ENCODE peak calls at places on chromosomes 6 and 20, in eight cellular contexts. W, P, N, C, M, R, V and Z are unnamed samples. For H3K4me1 and H3K36me3, the result is how much of the 10 kb centered on the place peaks cover.

GRCh38 chr20:919491-919916 is 3.4 kb upstream of the ANGPT4 start:
- DNase-seq in W (no peak), P (no peak), N (no peak), C (no peak), M (no peak), R (no peak), V (no peak), Z (no peak)

GRCh38 chr20:52427960-52428359 is 236.4 kb upstream of the ZFP64 start:
- DNase-seq in W (peak), P (no peak), N (no peak), C (no peak), M (no peak), R (no peak), V (no peak), Z (no peak)

GRCh38 chr6:108417027-108417426 is 122.2 kb downstream of the AFG1L start:
- DNase-seq in W (no peak), P (no peak), N (no peak), C (no peak), M (no peak), R (no peak), V (no peak), Z (no peak)

GRCh38 chr20:34389206-34389953 is 26.3 kb downstream of the ITCH start:
- DNase-seq in W (no peak), P (no peak), N (no peak), C (no peak), M (no peak), R (no peak), V (no peak), Z (no peak)

GRCh38 chr20:43040427-43040826 is 149.3 kb downstream of the PTPRT start:
- DNase-seq in W (no peak), P (no peak), N (no peak), C (no peak), M (peak), R (no peak), V (no peak), Z (no peak)

GRCh38 chr6:80962382-80962781 is 790.1 kb downstream of the TENT5A start:
- DNase-seq in W (no peak), P (no peak), N (no peak), C (no peak), M (no peak), R (no peak), V (no peak), Z (no peak)

GRCh38 chr6:10528170-10528981 is 7.2 kb downstream of the GCNT2 start:
- DNase-seq in W (no peak), P (peak), N (no peak), C (peak), M (no peak), R (no peak), V (peak), Z (no peak)

GRCh38 chr20:370977-371754 is 9.4 kb upstream of the TRIB3 start:
- DNase-seq in W (no peak), P (no peak), N (no peak), C (no peak), M (no peak), R (no peak), V (no peak), Z (no peak)

GRCh38 chr6:143490775-143491174 is 20.7 kb downstream of the FUCA2 start:
- DNase-seq in W (no peak), P (no peak), N (no peak), C (no peak), M (no peak), R (no peak), V (no peak), Z (no peak)

GRCh38 chr20:5353624-5354496 is 37.1 kb upstream of the PROKR2 start:
- DNase-seq in W (no peak), P (peak), N (no peak), C (peak), M (no peak), R (peak), V (no peak), Z (no peak)

GRCh38 chr20:8963330-8963729 is 105.6 kb upstream of the PLCB4 start:
- DNase-seq in W (no peak), P (no peak), N (no peak), C (no peak), M (no peak), R (no peak), V (no peak), Z (no peak)

GRCh38 chr6:6686176-6686575 is 97.7 kb downstream of the LY86 start:
- DNase-seq in W (no peak), P (no peak), N (no peak), C (no peak), M (no peak), R (no peak), V (no peak), Z (no peak)

GRCh38 chr6:157139054-157139708 is 184.1 kb downstream of the TMEM242 start:
- DNase-seq in W (no peak), P (no peak), N (no peak), C (no peak), M (peak), R (no peak), V (no peak), Z (peak)

DNA sequence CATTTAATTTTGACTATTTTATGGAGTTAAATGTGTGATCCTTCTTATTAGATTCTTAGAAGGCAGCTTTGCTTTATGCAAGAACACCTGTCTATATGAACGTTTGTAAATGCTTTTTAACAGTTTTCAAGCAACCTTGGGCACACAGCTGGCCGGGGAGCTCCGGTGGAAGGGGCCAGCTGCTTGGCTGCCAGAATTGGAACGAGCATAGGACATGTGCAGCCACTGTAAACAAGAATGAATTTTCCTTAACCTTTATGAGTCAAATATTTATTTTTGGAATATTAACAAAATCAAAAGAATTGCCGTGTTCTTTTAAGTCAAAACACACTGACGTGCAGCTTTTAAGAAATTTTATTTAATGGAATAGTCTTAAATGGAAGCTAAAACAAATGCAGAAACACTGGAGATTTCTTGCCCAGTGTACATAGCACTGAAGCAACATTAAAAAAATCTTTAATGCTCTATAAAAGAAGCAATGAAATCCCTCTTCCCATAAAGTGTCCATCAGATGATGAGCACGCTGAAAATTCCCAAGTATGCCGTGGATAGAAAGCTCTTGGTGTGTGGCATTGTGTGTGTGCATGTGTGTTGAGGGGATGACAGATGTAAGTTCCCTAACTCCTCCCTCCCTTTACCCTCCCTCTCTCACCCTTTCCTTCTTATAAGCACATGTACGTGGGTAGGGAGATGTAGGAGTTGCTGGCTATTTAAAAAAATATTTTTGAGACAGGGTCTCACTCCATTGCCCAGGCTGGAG is 208.9 kb upstream of the EXOC2 start:
- DNase-seq in W (no peak), P (no peak), N (no peak), C (no peak), M (no peak), R (no peak), V (no peak), Z (no peak)
- TF ChIP-seq POLR2AphosphoS5 in W (peak), P (no peak), N (no peak), C (no peak), M (no peak), R (no peak), V (peak), Z (no peak)

DNA sequence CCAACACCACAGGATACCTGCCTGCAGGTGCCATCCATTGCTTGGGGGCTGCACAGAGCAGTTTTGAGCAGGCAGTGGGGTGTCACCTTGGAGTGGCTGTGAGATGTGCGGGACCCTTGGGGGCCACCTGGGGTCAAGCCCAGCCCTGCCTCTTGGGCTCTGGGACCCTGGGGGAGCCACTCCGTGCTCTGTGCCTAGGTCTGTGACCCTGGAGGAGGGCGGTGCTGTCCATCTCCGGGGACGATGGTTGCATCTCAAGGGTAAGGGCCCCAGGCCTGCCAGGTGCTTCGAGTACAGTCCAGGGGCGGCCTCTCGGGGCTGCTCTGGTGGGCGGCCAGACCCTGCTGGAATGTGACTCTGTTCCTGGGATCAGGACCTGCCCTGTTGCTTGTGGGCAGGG is 8.7 kb upstream of the GATA5 start:
- DNase-seq in W (no peak), P (no peak), N (no peak), C (no peak), M (no peak), R (no peak), V (no peak), Z (no peak)
- H3K4me1 ChIP-seq in W (under half), P (half or more), N (under half), C (under half), M (under half), R (under half), V (under half), Z (under half)

DNA sequence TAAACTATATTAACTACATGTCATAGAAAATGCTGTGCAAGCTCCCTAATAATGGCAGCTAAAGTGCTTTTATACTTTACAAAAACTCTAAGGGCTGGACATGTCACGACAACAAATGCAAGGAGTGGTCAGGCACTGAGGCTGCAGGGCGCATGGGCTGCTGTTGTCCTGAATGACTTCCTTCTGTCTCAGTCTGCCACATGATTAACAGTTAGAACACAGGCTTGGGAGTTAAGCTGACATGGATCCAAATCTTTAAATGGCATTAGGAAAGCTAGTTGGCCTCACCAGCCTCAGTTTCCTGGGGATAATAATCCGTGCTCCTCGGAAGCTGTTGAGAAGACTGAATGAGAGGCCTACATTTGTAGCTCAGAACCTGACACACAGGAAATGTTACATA is 57.4 kb downstream of the PREP start:
- DNase-seq in W (no peak), P (no peak), N (no peak), C (no peak), M (no peak), R (no peak), V (no peak), Z (no peak)
- H3K36me3 ChIP-seq in W (under half), P (under half), N (under half), C (under half), M (under half), R (under half), V (under half), Z (under half)

GRCh38 chr20:36017034-36017951 is 48.9 kb downstream of the CNBD2 start:
- DNase-seq in W (no peak), P (no peak), N (no peak), C (peak), M (peak), R (no peak), V (peak), Z (no peak)

GRCh38 chr20:36010081-36010480 is 41.7 kb downstream of the CNBD2 start:
- DNase-seq in W (no peak), P (no peak), N (no peak), C (no peak), M (no peak), R (no peak), V (no peak), Z (peak)

GRCh38 chr20:36010745-36011326 is 42.4 kb downstream of the CNBD2 start:
- DNase-seq in W (no peak), P (no peak), N (no peak), C (no peak), M (no peak), R (no peak), V (no peak), Z (peak)

GRCh38 chr20:36018208-36018988 is 50.0 kb downstream of the CNBD2 start:
- DNase-seq in W (no peak), P (no peak), N (no peak), C (peak), M (no peak), R (no peak), V (no peak), Z (no peak)

GRCh38 chr20:36015806-36016401 is 47.5 kb downstream of the CNBD2 start:
- DNase-seq in W (no peak), P (no peak), N (no peak), C (peak), M (no peak), R (no peak), V (no peak), Z (no peak)
- TF ChIP-seq POLR2AphosphoS5 in W (no peak), P (no peak), N (no peak), C (no peak), M (no peak), R (no peak), V (no peak), Z (no peak)

DNA sequence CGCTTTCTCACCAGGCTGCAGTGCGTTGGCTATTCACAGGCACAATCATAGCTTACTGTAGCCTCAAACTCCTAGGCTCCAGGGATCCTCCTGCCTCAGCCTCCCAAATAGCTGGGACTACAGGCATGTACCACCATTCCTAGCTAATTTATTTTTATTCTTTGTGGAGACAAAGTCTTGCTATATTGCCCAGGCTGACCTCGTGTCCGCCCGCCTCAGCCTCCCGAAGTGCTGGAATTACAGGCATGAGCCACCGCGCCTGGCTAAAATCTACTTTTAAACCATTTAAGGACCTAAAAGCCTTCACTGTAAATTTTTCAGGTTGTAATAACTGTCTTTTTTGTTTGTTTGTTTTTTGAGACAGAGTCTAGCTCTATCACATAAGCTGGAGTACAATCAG is 15.2 kb downstream of the SAMHD1 start:
- DNase-seq in W (no peak), P (no peak), N (no peak), C (no peak), M (no peak), R (no peak), V (no peak), Z (no peak)
- H3K4me1 ChIP-seq in W (under half), P (under half), N (under half), C (under half), M (under half), R (under half), V (under half), Z (under half)

GRCh38 chr6:37149750-37150149 is 20.2 kb upstream of the PIM1 start:
- DNase-seq in W (no peak), P (no peak), N (no peak), C (no peak), M (no peak), R (no peak), V (no peak), Z (no peak)
- H3K36me3 ChIP-seq in W (under half), P (under half), N (under half), C (under half), M (under half), R (under half), V (under half), Z (under half)

DNA sequence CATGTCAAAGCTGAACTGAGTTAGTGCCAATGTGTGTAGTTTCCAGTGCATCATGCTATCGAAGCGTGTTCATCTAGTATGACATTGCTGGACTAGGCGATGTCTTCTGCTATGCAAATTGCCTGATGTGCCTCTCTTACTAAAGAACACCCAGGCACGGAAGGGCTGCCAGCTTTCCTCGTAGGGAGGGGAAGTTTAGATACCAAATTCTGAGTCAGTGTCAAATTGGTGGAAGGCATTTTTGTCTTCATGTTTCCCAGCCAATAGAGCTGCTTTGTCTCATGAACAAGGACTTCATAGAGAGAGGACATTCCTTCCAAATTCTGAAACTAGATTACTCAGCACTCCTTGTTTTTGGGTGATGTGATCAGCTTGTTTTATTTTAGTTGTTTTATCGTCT is 320.1 kb downstream of the BTBD3 start:
- DNase-seq in W (no peak), P (no peak), N (peak), C (no peak), M (no peak), R (no peak), V (no peak), Z (no peak)
- TF ChIP-seq POLR2AphosphoS5 in W (no peak), P (no peak), N (no peak), C (no peak), M (no peak), R (no peak), V (no peak), Z (no peak)

GRCh38 chr6:135073217-135073616 is 18.6 kb upstream of the HBS1L start:
- DNase-seq in W (no peak), P (no peak), N (no peak), C (peak), M (no peak), R (no peak), V (no peak), Z (no peak)
- H3K4me1 ChIP-seq in W (under half), P (under half), N (under half), C (under half), M (under half), R (under half), V (under half), Z (under half)